ENCODE peak calls at places on chromosomes 4 and X, in five cellular contexts. M is stimulated activated CD4-positive, alpha-beta T cell treated with anti-CD3 and anti-CD28 coated beads, TNF-alpha, amount 100 ng/mL, for 1 hour; F is globus pallidus; I is MM.1S; B is amniotic stem cell. W is an unnamed sample.

GRCh38 chr4:170374770-170375169 is 285.0 kb upstream of the AADAT start:
- DNase-seq in M (no peak), F (no peak), I (peak), B (no peak), W (no peak)

GRCh38 chr4:149322203-149322602 is 493.4 kb downstream of the IQCM start:
- DNase-seq in M (no peak), F (no peak), I (no peak), B (no peak), W (no peak)

GRCh38 chr4:39464886-39465501 is 6.1 kb downstream of the LIAS start:
- DNase-seq in M (no peak), F (no peak), I (no peak), B (peak), W (no peak)

GRCh38 chr4:133394971-133395627 is 246.0 kb downstream of the PCDH10 start:
- DNase-seq in M (no peak), F (no peak), I (no peak), B (no peak), W (no peak)

GRCh38 chr4:32073542-32073941 is 1353.4 kb downstream of the PCDH7 start:
- DNase-seq in M (no peak), F (no peak), I (no peak), B (no peak), W (no peak)

GRCh38 chrX:4315891-4316290 is 602.4 kb upstream of the PRKX start:
- DNase-seq in M (no peak), F (no peak), I (no peak), B (no peak), W (no peak)

GRCh38 chr4:185470503-185471195 is 884 bp downstream of the CCDC110 start:
- DNase-seq in M (no peak), F (peak), I (peak), B (peak), W (peak)

GRCh38 chrX:135086197-135086854 is 34.0 kb downstream of the ETDB start:
- DNase-seq in M (no peak), F (peak), I (peak), B (peak), W (peak)

GRCh38 chrX:18643853-18644252 is 28.1 kb downstream of the RS1 start:
- DNase-seq in M (no peak), F (no peak), I (no peak), B (no peak), W (no peak)

W was measured in G401.